ENCODE peak calls at places on chromosomes 5 and 9, in five cellular contexts. Q, I, P, V and D are unnamed samples.

GRCh38 chr9:133333566-133333965 is 2.4 kb downstream of the SURF6 start:
- DNase-seq in Q (no peak), I (no peak), P (no peak), V (no peak), D (no peak)

GRCh38 chr5:121698690-121699089 is 153.0 kb upstream of the FTMT start:
- DNase-seq in Q (no peak), I (no peak), P (no peak), V (no peak), D (no peak)

GRCh38 chr5:35161637-35162248 is 68.5 kb downstream of the PRLR start:
- DNase-seq in Q (no peak), I (no peak), P (no peak), V (no peak), D (no peak)

GRCh38 chr5:153749941-153750340 is 259.5 kb downstream of the GRIA1 start:
- DNase-seq in Q (no peak), I (no peak), P (no peak), V (no peak), D (no peak)

GRCh38 chr5:3590253-3590966 is 5.2 kb upstream of the IRX1 start:
- DNase-seq in Q (no peak), I (no peak), P (no peak), V (no peak), D (no peak)

GRCh38 chr5:96387616-96388015 is 45.4 kb downstream of the PCSK1 start:
- DNase-seq in Q (no peak), I (no peak), P (no peak), V (no peak), D (no peak)

GRCh38 chr9:78292026-78292425 is 4.9 kb upstream of the PSAT1 start:
- DNase-seq in Q (no peak), I (no peak), P (no peak), V (no peak), D (no peak)

GRCh38 chr5:75052461-75053285 is at the start of gene GCNT4:
- DNase-seq in Q (peak), I (peak), P (no peak), V (peak), D (no peak)

GRCh38 chr9:18438300-18438925 is 35.5 kb upstream of the ADAMTSL1 start:
- DNase-seq in Q (no peak), I (no peak), P (no peak), V (no peak), D (no peak)

GRCh38 chr5:171418982-171419662 is at the start of gene FGF18:
- DNase-seq in Q (no peak), I (peak), P (no peak), V (no peak), D (no peak)

GRCh38 chr9:35603506-35603985 is 1.5 kb upstream of the TESK1 start:
- DNase-seq in Q (no peak), I (no peak), P (no peak), V (no peak), D (no peak)

GRCh38 chr5:335740-336038 is 14.2 kb downstream of the AHRR start:
- DNase-seq in Q (no peak), I (no peak), P (no peak), V (no peak), D (no peak)

GRCh38 chr9:133738039-133738805 is at the start of gene SARDH:
- DNase-seq in Q (no peak), I (peak), P (peak), V (peak), D (no peak)

GRCh38 chr9:129629251-129629650 is 3.3 kb downstream of the NTMT1 start:
- DNase-seq in Q (no peak), I (no peak), P (no peak), V (no peak), D (no peak)

GRCh38 chr5:96049398-96050272 is 88.0 kb upstream of the ELL2 start:
- DNase-seq in Q (no peak), I (no peak), P (no peak), V (no peak), D (no peak)

GRCh38 chr5:82389347-82389746 is 111.2 kb upstream of the RPS23 start:
- DNase-seq in Q (no peak), I (no peak), P (no peak), V (no peak), D (no peak)

GRCh38 chr5:100900142-100900795 is 2.8 kb downstream of the ST8SIA4 start:
- DNase-seq in Q (peak), I (peak), P (no peak), V (no peak), D (no peak)